ENCODE peak calls at places on chromosomes 11 and 22, in ten cellular contexts. K is cardiac muscle cell; M is sigmoid colon; S is psoas muscle; U is colonic mucosa; A is SJSA1; V is mammary epithelial cell; X is AG04450; D is naive thymus-derived CD4-positive, alpha-beta T cell; F is tibial nerve. C is an unnamed sample.

GRCh38 chr11:116557261-116557660 is 215.5 kb downstream of the BUD13 start:
- DNase-seq in U (no peak), V (no peak), F (no peak), K (no peak), S (no peak), A (no peak), D (no peak), X (no peak), M (no peak), C (no peak)

GRCh38 chr11:114724916-114725524 is 46.7 kb downstream of the NXPE2 start:
- DNase-seq in F (no peak), S (no peak), M (no peak), V (no peak), U (peak), D (no peak), K (no peak), A (no peak), X (no peak), C (no peak)

GRCh38 chr11:82059505-82059904 is 674.2 kb downstream of the FAM181B start:
- DNase-seq in D (no peak), A (no peak), X (no peak), K (no peak), V (no peak), M (no peak), S (no peak), F (no peak), U (no peak), C (no peak)

GRCh38 chr11:110337570-110338193 is 41.3 kb upstream of the RDX start:
- DNase-seq in X (no peak), D (no peak), S (no peak), V (peak), F (no peak), M (no peak), K (peak), A (peak), U (no peak), C (no peak)

GRCh38 chr22:48957311-48957986 is 870.2 kb downstream of the BRD1 start:
- DNase-seq in D (no peak), X (no peak), S (no peak), A (no peak), K (no peak), F (no peak), M (no peak), U (peak), V (no peak), C (no peak)

GRCh38 chr11:125593113-125593761 is 585 bp downstream of the STT3A start:
- DNase-seq in X (no peak), V (peak), F (no peak), A (peak), S (no peak), K (peak), U (peak), D (no peak), M (no peak), C (no peak)

GRCh38 chr11:60971520-60971919 is at the start of gene CD6:
- DNase-seq in K (no peak), M (no peak), S (no peak), V (no peak), U (no peak), F (no peak), D (peak), A (no peak), X (no peak), C (peak)

GRCh38 chr22:27982106-27982505 is 63.0 kb upstream of the PITPNB start:
- DNase-seq in A (no peak), D (no peak), F (no peak), K (no peak), S (no peak), U (no peak), V (no peak), X (no peak), M (no peak), C (peak)

GRCh38 chr11:2530855-2531200 is 86.0 kb downstream of the KCNQ1 start:
- DNase-seq in M (peak), S (peak), A (no peak), F (no peak), D (no peak), K (no peak), X (no peak), U (no peak), V (no peak), C (no peak)

GRCh38 chr11:14974723-14975587 is 2.8 kb upstream of the CALCA start:
- DNase-seq in D (peak), S (no peak), K (peak), U (peak), A (peak), X (no peak), V (peak), F (no peak), M (no peak), C (peak)

GRCh38 chr22:46614070-46614931 is 5.9 kb upstream of the GRAMD4 start:
- DNase-seq in K (no peak), V (no peak), F (no peak), M (no peak), A (no peak), U (no peak), X (no peak), S (no peak), D (peak), C (peak)

GRCh38 chr22:46612904-46613605 is 7.1 kb upstream of the GRAMD4 start:
- DNase-seq in A (no peak), V (no peak), S (no peak), U (peak), X (no peak), F (no peak), D (peak), M (no peak), K (no peak), C (peak)

GRCh38 chr22:46613606-46613997 is 6.6 kb upstream of the GRAMD4 start:
- DNase-seq in F (no peak), V (no peak), D (no peak), A (no peak), K (no peak), U (no peak), X (no peak), M (no peak), S (no peak), C (peak)

GRCh38 chr22:46611189-46611588 is 9.0 kb upstream of the GRAMD4 start:
- DNase-seq in F (no peak), M (no peak), K (no peak), X (no peak), D (no peak), U (no peak), S (no peak), A (no peak), V (no peak), C (no peak)

DNA sequence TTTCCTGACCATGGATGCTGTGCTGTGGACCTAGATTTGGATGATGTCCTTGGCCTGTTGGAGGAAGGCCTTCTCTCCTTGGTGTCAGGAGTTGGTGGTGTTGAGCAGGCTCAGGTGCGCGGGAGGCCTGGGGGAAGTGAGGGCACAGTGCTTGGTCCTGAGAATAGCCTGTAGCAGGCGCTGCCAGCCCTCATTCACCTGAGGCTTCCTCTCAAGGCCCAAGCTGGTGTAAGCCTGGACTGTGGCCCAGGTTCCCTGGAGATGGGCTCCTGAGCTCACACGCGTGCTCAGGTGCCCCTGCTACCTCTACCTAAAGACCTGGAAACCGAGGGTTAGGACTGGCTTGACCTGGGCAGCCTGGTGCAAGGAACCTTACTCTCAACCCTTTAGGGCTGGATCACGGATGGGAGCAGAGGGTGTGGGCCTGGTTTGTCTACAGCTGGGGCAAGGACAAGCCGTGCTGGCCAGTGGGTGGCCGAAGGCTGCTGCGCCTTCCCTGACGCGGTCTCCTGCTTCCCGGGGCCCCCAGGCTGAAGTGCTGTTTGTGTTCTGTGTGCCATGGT is 7.8 kb upstream of the GRAMD4 start:
- DNase-seq in A (no peak), F (no peak), D (no peak), U (no peak), K (no peak), X (no peak), S (no peak), V (no peak), M (no peak), C (no peak)
- H3K4me3 ChIP-seq in A (no peak), F (no peak), D (peak), U (no peak), K (no peak), X (no peak), S (no peak), V (no peak), M (no peak), C (peak)

DNA sequence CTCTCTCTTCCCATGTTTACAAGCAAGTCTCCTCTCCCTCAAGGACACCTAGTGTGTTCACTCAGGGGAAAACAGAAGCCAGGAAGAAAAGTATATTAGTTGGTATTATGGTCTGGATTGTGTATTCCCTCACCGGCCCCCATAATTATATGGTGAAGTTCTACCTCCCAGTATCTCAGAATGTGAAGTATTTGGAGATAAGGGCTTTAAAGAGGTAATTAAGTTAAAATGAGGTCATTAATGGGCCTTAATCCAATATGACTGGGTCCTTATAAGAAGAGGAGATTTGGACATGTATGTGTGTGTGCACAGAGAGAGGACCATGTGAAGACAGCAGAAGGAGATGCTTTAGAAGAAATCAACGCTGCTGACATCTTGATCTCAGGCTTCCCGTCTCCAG is 26.5 kb upstream of the THY1 start:
- DNase-seq in K (no peak), D (no peak), S (no peak), U (no peak), X (no peak), A (no peak), V (no peak), F (no peak), M (no peak), C (no peak)
- H3K27ac ChIP-seq in K (no peak), D (no peak), S (no peak), U (no peak), X (no peak), A (no peak), V (no peak), F (no peak), M (no peak), C (no peak)

GRCh38 chr11:87878373-87878779 is 296.9 kb downstream of the RAB38 start:
- DNase-seq in A (peak), V (peak), F (no peak), K (peak), X (peak), D (no peak), S (no peak), M (no peak), U (peak), C (no peak)

GRCh38 chr11:87879118-87879517 is 296.1 kb downstream of the RAB38 start:
- DNase-seq in F (no peak), X (no peak), M (no peak), K (peak), S (no peak), V (no peak), A (no peak), D (no peak), U (no peak), C (no peak)
- H3K4me3 ChIP-seq in F (no peak), X (no peak), M (no peak), K (no peak), S (no peak), V (no peak), A (no peak), D (no peak), U (no peak), C (no peak)

GRCh38 chr22:31291716-31292644 is at the start of gene PIK3IP1:
- DNase-seq in A (peak), K (peak), S (peak), M (peak), X (peak), V (peak), F (peak), D (peak), U (peak), C (peak)
- H3K27ac ChIP-seq in A (no peak), K (no peak), S (peak), M (peak), X (peak), V (peak), F (peak), D (peak), U (peak), C (peak)

GRCh38 chr11:94769897-94770296 is 1.7 kb downstream of the AMOTL1 start:
- DNase-seq in M (no peak), S (peak), A (no peak), U (no peak), V (no peak), F (no peak), K (no peak), D (no peak), X (no peak), C (no peak)
- H3K4me3 ChIP-seq in M (peak), S (peak), A (peak), U (peak), V (peak), F (peak), K (peak), D (no peak), X (peak), C (no peak)

GRCh38 chr11:108551653-108552462 is 41.7 kb downstream of the EXPH5 start:
- DNase-seq in K (peak), F (no peak), A (no peak), S (no peak), M (no peak), U (no peak), V (no peak), X (no peak), D (no peak), C (no peak)
- H3K27ac ChIP-seq in K (peak), F (peak), A (no peak), S (no peak), M (no peak), U (peak), V (no peak), X (no peak), D (no peak), C (no peak)

C was measured in CD8-positive, alpha-beta T cell.